ENCODE peak calls at places on chromosomes 16 and 17, in seven cellular contexts. D is CD8-positive, alpha-beta T cell; Z is CD4-positive, alpha-beta T cell; P is PC-9; A is heart right ventricle; H is Caco-2; V is neural progenitor cell. S is an unnamed sample. For H3K27me3, the result is how much of the 10 kb centered on the place peaks cover.

GRCh38 chr16:58733671-58734458 is at the start of gene GOT2:
- DNase-seq in D (peak), Z (peak), P (peak), A (peak), H (peak), V (peak), S (peak)

GRCh38 chr16:27867122-27868110 is 196.1 kb downstream of the GSG1L start:
- DNase-seq in D (no peak), Z (peak), P (peak), A (peak), H (peak), V (peak), S (peak)

GRCh38 chr17:27430882-27431491 is 25.3 kb upstream of the KSR1 start:
- DNase-seq in D (no peak), Z (no peak), P (peak), A (peak), H (peak), V (peak), S (no peak)

GRCh38 chr16:27233731-27234130 is 30.4 kb downstream of the KDM8 start:
- DNase-seq in D (no peak), Z (no peak), P (no peak), A (no peak), H (no peak), V (no peak), S (no peak)

GRCh38 chr17:66040402-66040801 is 151.5 kb downstream of the CEP112 start:
- DNase-seq in D (no peak), Z (no peak), P (no peak), A (peak), H (peak), V (peak), S (no peak)

GRCh38 chr16:89711601-89712475 is 8.9 kb downstream of the VPS9D1 start:
- DNase-seq in D (peak), Z (peak), P (peak), A (peak), H (peak), V (peak), S (no peak)

GRCh38 chr16:10114411-10114810 is 67.8 kb downstream of the GRIN2A start:
- DNase-seq in D (no peak), Z (no peak), P (no peak), A (no peak), H (no peak), V (no peak), S (peak)

GRCh38 chr17:11506635-11507034 is 91.6 kb upstream of the DNAH9 start:
- DNase-seq in D (no peak), Z (no peak), P (peak), A (no peak), H (peak), V (peak), S (no peak)

GRCh38 chr16:16178455-16179162 is 44.7 kb downstream of the ABCC6 start:
- DNase-seq in D (no peak), Z (no peak), P (no peak), A (no peak), H (no peak), V (no peak), S (no peak)

GRCh38 chr16:58028541-58029070 is 3.1 kb downstream of the MMP15 start:
- DNase-seq in D (no peak), Z (no peak), P (no peak), A (no peak), H (no peak), V (no peak), S (no peak)

GRCh38 chr16:30659507-30660423 is 1.5 kb downstream of the FBRS start:
- DNase-seq in D (peak), Z (peak), P (peak), A (peak), H (peak), V (peak), S (no peak)

GRCh38 chr16:5502467-5502869 is 404.9 kb upstream of the EEF2KMT start:
- DNase-seq in D (no peak), Z (no peak), P (peak), A (no peak), H (peak), V (peak), S (no peak)

DNA sequence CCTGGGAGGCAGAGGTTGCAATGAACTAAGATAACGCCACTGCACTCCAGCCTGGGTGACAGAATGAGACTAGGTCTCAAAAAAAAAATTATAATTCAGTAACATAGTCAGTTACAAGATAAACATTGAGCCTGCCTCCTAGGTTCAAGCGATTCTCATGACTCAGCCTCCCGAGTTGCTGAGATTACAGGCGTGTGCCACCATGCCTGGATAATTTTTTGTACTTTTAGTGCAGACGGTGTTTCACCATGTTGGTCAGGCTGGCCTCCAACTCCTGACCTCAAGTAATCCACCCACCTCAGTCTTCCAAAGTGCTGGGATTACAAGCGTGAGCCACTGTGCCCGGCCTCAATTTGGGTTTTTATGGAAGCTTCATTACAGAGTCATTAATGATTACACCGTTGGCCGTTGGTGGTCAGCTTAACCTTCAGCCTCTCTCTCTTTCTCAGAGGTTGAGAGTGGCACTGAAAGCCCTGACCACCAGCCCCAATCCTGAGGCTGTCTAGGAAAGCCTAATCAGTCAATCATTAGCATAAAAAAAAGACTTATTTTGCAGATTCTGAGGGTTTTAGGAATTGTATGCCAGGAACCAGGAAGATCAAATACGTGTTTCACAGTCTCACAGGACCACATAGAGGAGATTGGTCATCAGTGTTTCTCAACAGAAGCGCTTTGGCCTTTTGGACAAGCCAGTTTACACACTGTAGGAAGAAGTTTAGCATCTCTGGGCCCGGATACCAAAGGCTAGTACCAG is 1.3 kb upstream of the LRRC37A3 start:
- DNase-seq in D (no peak), Z (no peak), P (no peak), A (no peak), H (no peak), V (no peak), S (no peak)
- H3K27me3 ChIP-seq in D (under half), Z (under half), P (under half), A (under half), H (under half), V (under half), S (under half)

GRCh38 chr16:67432491-67432890 is 1.6 kb downstream of the HSD11B2 start:
- DNase-seq in D (no peak), Z (no peak), P (no peak), A (no peak), H (no peak), V (no peak), S (no peak)
- H3K27me3 ChIP-seq in D (under half), Z (under half), P (under half), A (half or more), H (under half), V (half or more), S (under half)

DNA sequence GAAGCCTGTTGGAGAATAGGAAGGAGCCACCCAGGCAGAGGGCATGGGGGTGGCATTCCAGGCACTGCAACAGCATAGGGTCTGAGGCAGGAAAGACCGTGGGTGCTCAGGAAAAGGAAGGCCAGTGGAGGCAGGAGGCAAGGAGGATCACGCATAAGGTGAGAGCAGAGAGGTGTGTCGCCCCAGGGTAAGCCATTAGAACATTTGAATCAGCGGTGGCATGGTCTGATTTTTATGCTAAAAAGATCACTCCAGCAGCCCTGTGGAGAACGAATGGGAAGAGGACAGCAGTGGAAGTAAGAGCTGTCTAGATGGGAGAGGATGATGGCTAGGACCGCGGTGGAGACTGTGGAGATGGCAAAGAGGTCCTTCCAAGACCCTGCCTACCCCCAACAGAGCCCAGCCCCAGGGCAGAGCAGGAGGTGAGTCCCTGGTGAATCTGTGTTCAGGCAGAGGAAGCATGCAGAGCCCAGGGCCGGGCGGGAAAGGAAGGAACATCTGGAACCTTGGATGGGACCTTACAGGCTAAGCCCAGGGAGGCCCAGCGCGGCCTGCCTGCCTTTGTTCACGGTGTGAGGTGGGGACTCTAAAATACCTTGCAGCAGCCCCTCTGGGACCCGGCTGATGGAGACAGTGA is 7.8 kb downstream of the LPO start:
- DNase-seq in D (no peak), Z (no peak), P (no peak), A (no peak), H (no peak), V (no peak), S (no peak)
- H3K27me3 ChIP-seq in D (under half), Z (under half), P (half or more), A (half or more), H (under half), V (half or more), S (half or more)

DNA sequence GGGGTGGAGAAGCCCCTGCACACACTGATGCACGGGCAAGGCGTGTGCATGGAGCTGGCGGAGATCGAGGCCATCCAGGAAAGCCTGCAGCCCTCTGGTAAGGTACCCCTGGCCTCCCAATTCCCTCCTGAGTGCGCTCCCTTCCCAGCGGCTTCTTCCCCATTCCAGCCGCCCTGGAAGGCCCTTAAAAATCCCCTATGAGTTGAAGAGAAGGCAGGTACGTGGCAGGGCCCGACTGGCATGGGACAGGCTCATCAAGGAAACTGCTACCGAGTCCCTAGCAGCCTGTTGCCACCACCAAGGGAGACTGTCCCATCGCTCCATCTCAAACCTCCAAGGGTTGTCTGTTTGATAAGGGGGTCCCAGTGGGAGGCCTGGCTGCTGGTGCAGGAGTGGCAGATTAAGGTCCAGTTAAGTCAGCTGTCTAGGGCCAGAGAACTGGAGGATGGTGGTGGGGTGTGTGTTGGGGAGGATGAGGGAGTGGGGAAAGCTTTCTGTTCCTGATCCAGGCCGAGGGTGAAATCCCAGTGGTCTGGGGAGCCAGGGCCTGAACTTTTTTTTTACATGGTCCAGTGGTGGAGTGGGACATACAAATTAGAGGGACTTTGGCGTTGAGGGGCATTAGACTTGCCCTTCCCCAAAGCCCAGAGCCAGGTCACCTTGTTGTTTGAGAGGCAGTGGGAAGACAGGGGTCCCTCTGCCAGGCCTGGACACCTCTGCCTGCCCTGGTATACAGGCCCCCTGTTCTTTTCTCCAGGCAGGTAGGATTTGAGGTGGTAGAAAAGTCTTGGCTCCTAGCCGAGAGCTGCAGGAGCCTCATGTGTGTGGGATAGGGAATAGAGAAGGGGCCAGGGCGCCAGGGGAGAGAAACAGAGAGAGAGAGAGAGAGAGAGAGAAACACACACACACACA is 994 bp downstream of the IGFBP4 start:
- DNase-seq in D (no peak), Z (no peak), P (no peak), A (no peak), H (no peak), V (no peak), S (no peak)
- H3K27me3 ChIP-seq in D (under half), Z (under half), P (under half), A (under half), H (under half), V (under half), S (under half)

GRCh38 chr17:81454473-81454872 is 58.1 kb downstream of the ACTG1 start:
- DNase-seq in D (no peak), Z (no peak), P (no peak), A (no peak), H (no peak), V (no peak), S (no peak)

GRCh38 chr17:81451823-81452222 is 56.6 kb downstream of the BAHCC1 start:
- DNase-seq in D (no peak), Z (no peak), P (no peak), A (no peak), H (no peak), V (no peak), S (no peak)

GRCh38 chr17:81452551-81452950 is 57.3 kb downstream of the BAHCC1 start:
- DNase-seq in D (no peak), Z (no peak), P (no peak), A (no peak), H (no peak), V (no peak), S (no peak)

GRCh38 chr17:81453712-81454111 is 58.5 kb downstream of the BAHCC1 start:
- DNase-seq in D (peak), Z (no peak), P (no peak), A (no peak), H (no peak), V (no peak), S (no peak)

DNA sequence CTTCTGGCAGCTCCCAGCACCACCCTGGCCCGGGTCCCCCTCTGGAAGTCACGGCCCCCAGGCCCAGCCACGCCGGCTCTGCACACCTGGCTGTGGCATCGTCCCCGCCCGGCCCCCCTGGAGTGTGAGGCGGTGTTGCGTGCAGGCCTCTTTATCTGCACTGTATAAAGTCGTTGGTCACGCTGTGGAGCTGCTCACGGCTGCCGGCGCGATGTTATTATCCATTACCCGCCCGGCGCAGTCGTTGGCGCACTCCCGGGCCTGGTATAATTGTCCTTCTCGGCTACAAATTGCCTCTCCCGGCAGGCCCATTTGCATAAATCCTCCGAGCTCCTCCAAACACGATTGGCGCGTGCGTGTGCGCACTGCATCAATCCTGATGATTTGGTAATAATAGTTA is 57.8 kb downstream of the BAHCC1 start:
- DNase-seq in D (no peak), Z (no peak), P (no peak), A (no peak), H (no peak), V (no peak), S (no peak)
- H3K27me3 ChIP-seq in D (under half), Z (under half), P (under half), A (under half), H (under half), V (under half), S (under half)

GRCh38 chr16:65119905-65120341 is 1.9 kb downstream of the CDH11 start:
- DNase-seq in D (no peak), Z (no peak), P (no peak), A (no peak), H (no peak), V (peak), S (peak)
- H3K27me3 ChIP-seq in D (under half), Z (under half), P (under half), A (half or more), H (under half), V (under half), S (under half)